ENCODE peak calls at places on chromosomes 12 and 14, in ten cellular contexts. I is cardiac muscle cell, P is foreskin fibroblast, L is mucosa of descending colon, Q is A549, R is PC-3, C is SK-N-SH, D is cardiac fibroblast, X is right atrium auricular region, G is right cardiac atrium. A is an unnamed sample.

GRCh38 chr12:116697305-116698130 is 40.4 kb downstream of the SPRING1 start:
- DNase-seq in R (peak), L (no peak), I (peak), D (peak), G (peak), P (no peak), X (no peak), C (peak), Q (peak), A (no peak)

GRCh38 chr12:58914457-58914856 is 5.8 kb downstream of the LRIG3 start:
- DNase-seq in C (no peak), G (no peak), Q (no peak), D (no peak), X (no peak), I (no peak), R (no peak), L (no peak), P (no peak), A (no peak)

GRCh38 chr12:113325938-113326337 is 9.0 kb downstream of the SLC8B1 start:
- DNase-seq in L (no peak), Q (peak), I (no peak), X (no peak), C (no peak), G (peak), D (peak), P (peak), R (no peak), A (no peak)

GRCh38 chr12:55073043-55074022 is 52.9 kb upstream of the OR9K2 start:
- DNase-seq in C (peak), D (peak), I (peak), X (no peak), P (peak), Q (peak), R (peak), L (no peak), G (peak), A (peak)

GRCh38 chr12:73421832-73422231 is 1115.8 kb upstream of the ATXN7L3B start:
- DNase-seq in L (no peak), G (no peak), P (no peak), D (peak), Q (no peak), R (peak), I (no peak), C (no peak), X (no peak), A (no peak)

GRCh38 chr12:107485731-107486130 is 199.9 kb upstream of the PWP1 start:
- DNase-seq in G (no peak), D (no peak), I (no peak), Q (peak), C (no peak), P (no peak), X (no peak), R (no peak), L (no peak), A (no peak)

GRCh38 chr12:53205747-53206146 is 1.3 kb downstream of the ITGB7 start:
- DNase-seq in I (no peak), G (no peak), C (no peak), L (peak), P (peak), R (peak), Q (no peak), D (peak), X (no peak), A (peak)

GRCh38 chr12:47270782-47271664 is 191.3 kb upstream of the AMIGO2 start:
- DNase-seq in D (peak), X (no peak), L (no peak), G (no peak), I (no peak), C (no peak), Q (peak), P (peak), R (peak), A (peak)

GRCh38 chr12:6452245-6452731 is 446 bp downstream of the TAPBPL start:
- DNase-seq in D (no peak), G (no peak), P (no peak), X (no peak), Q (no peak), L (no peak), R (no peak), C (peak), I (peak), A (no peak)

GRCh38 chr14:104600141-104600643 is 4.4 kb downstream of the TMEM179 start:
- DNase-seq in D (no peak), I (no peak), P (no peak), G (peak), Q (peak), X (no peak), C (peak), L (no peak), R (no peak), A (no peak)

GRCh38 chr14:71050227-71050823 is 143.1 kb downstream of the PCNX1 start:
- DNase-seq in X (no peak), Q (peak), C (peak), G (no peak), D (peak), I (no peak), L (no peak), R (peak), P (no peak), A (no peak)

GRCh38 chr12:89307665-89308253 is 44.5 kb downstream of the DUSP6 start:
- DNase-seq in Q (no peak), L (no peak), D (no peak), X (no peak), P (no peak), C (no peak), G (no peak), I (no peak), R (no peak), A (no peak)

GRCh38 chr14:58899317-58899713 is 261.6 kb downstream of the DACT1 start:
- DNase-seq in D (peak), R (peak), C (no peak), X (no peak), G (no peak), Q (peak), I (no peak), P (peak), L (no peak), A (no peak)

GRCh38 chr12:12840500-12840899 is 27.4 kb downstream of the DDX47 start:
- DNase-seq in L (no peak), I (no peak), Q (no peak), D (no peak), G (no peak), P (no peak), X (no peak), R (no peak), C (no peak), A (no peak)

GRCh38 chr12:83317641-83318040 is 630.9 kb downstream of the TMTC2 start:
- DNase-seq in I (no peak), P (no peak), X (no peak), G (no peak), R (no peak), D (no peak), Q (no peak), L (no peak), C (no peak), A (no peak)

GRCh38 chr12:32585680-32586079 is 93.4 kb upstream of the DNM1L start:
- DNase-seq in P (no peak), R (no peak), L (no peak), Q (no peak), G (no peak), I (no peak), X (no peak), D (no peak), C (no peak), A (no peak)

GRCh38 chr14:53900499-53900898 is 56.1 kb downstream of the BMP4 start:
- DNase-seq in D (no peak), P (peak), L (no peak), C (no peak), Q (no peak), I (no peak), G (peak), X (peak), R (no peak), A (no peak)

GRCh38 chr14:100604709-100605108 is 17.5 kb upstream of the BEGAIN start:
- DNase-seq in Q (no peak), R (no peak), P (no peak), C (no peak), I (no peak), L (no peak), G (no peak), X (no peak), D (no peak), A (no peak)

GRCh38 chr12:50862316-50862715 is 19.6 kb downstream of the TMPRSS12 start:
- DNase-seq in Q (peak), X (no peak), L (no peak), D (peak), R (peak), C (no peak), P (peak), G (no peak), I (no peak), A (no peak)

GRCh38 chr14:35347323-35348043 is 55.3 kb downstream of the PSMA6 start:
- DNase-seq in P (no peak), X (no peak), C (peak), L (no peak), Q (no peak), D (no peak), I (no peak), G (no peak), R (no peak), A (no peak)

GRCh38 chr12:116736962-116737773 is 701 bp downstream of the SPRING1 start:
- DNase-seq in I (peak), Q (no peak), L (peak), R (no peak), C (peak), X (no peak), D (no peak), P (no peak), G (peak), A (no peak)

GRCh38 chr14:52304248-52304904 is 9.7 kb upstream of the PTGER2 start:
- DNase-seq in D (no peak), R (no peak), X (no peak), I (no peak), G (no peak), P (no peak), Q (no peak), L (no peak), C (no peak), A (no peak)

GRCh38 chr12:113932411-113933196 is 33.5 kb downstream of the RBM19 start:
- DNase-seq in P (peak), I (peak), D (peak), Q (no peak), C (no peak), G (peak), R (no peak), X (no peak), L (no peak), A (no peak)

GRCh38 chr12:120678572-120678971 is 8.4 kb upstream of the MLEC start:
- DNase-seq in I (no peak), D (no peak), X (no peak), Q (no peak), P (no peak), L (no peak), C (no peak), R (no peak), G (no peak), A (peak)

GRCh38 chr14:47626151-47627035 is 49.0 kb downstream of the MDGA2 start:
- DNase-seq in C (no peak), L (no peak), G (peak), P (no peak), R (no peak), Q (no peak), D (no peak), X (no peak), I (no peak), A (no peak)

GRCh38 chr14:75648066-75648838 is 12.4 kb downstream of the ERG28 start:
- DNase-seq in D (peak), P (peak), Q (peak), C (no peak), R (peak), X (peak), G (peak), I (peak), L (no peak), A (peak)
- H3K4me3 ChIP-seq in D (no peak), P (no peak), Q (no peak), C (no peak), R (no peak), X (no peak), G (no peak), I (no peak), L (no peak), A (no peak)

GRCh38 chr12:115451785-115452736 is 768.1 kb upstream of the TBX3 start:
- DNase-seq in Q (no peak), I (peak), P (no peak), G (peak), C (peak), X (no peak), D (no peak), L (no peak), R (peak), A (no peak)
- H3K4me3 ChIP-seq in Q (peak), I (peak), P (peak), G (peak), C (peak), X (peak), D (peak), L (no peak), R (peak), A (peak)

GRCh38 chr12:119666226-119666808 is 1.6 kb upstream of the PRKAB1 start:
- DNase-seq in X (no peak), D (no peak), C (no peak), P (no peak), I (no peak), R (no peak), G (no peak), L (no peak), Q (no peak), A (no peak)
- H3K4me3 ChIP-seq in X (no peak), D (no peak), C (no peak), P (no peak), I (no peak), R (no peak), G (no peak), L (no peak), Q (no peak), A (no peak)

DNA sequence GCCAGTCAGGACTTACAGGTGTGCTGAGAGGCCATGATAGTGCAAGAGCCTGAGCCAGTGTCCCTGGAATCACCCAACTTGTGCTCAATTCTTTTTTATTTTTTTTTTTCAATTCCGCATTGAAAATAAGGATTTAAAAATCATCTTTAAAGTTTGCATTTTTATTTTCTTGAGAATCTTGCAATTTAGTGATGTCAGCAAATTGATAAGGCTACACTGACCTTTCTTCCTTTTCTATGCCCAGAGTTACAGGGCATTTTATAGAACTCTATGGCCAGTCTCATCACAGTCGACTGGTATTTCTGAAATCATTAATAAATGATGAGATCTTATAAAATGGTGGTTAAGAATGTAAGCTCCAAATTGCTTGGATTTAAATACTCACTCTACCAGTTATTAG is 63.3 kb upstream of the PRKD1 start:
- DNase-seq in G (no peak), D (no peak), L (no peak), R (no peak), P (no peak), Q (no peak), C (no peak), I (no peak), X (no peak), A (no peak)
- H3K4me3 ChIP-seq in G (no peak), D (no peak), L (no peak), R (no peak), P (no peak), Q (no peak), C (no peak), I (no peak), X (no peak), A (no peak)

GRCh38 chr14:91862417-91862816 is 4.9 kb downstream of the TC2N start:
- DNase-seq in C (no peak), G (no peak), Q (no peak), L (no peak), P (no peak), X (no peak), I (no peak), D (no peak), R (no peak), A (no peak)

GRCh38 chr14:91867316-91867988 is at the start of gene TC2N:
- DNase-seq in G (no peak), I (no peak), Q (no peak), C (no peak), P (no peak), L (no peak), D (no peak), X (no peak), R (no peak), A (no peak)

GRCh38 chr14:91866511-91867295 is 633 bp downstream of the TC2N start:
- DNase-seq in C (no peak), G (no peak), I (no peak), D (no peak), R (no peak), X (no peak), L (no peak), Q (no peak), P (no peak), A (no peak)

GRCh38 chr14:91869556-91869955 is 2.2 kb upstream of the TC2N start:
- DNase-seq in P (no peak), I (no peak), X (no peak), G (no peak), L (no peak), C (no peak), D (no peak), R (no peak), Q (no peak), A (no peak)

GRCh38 chr14:91866061-91866460 is 1.3 kb downstream of the TC2N start:
- DNase-seq in D (peak), I (no peak), Q (no peak), L (no peak), R (peak), P (no peak), X (no peak), C (no peak), G (no peak), A (no peak)
- H3K4me3 ChIP-seq in D (no peak), I (no peak), Q (no peak), L (no peak), R (no peak), P (no peak), X (no peak), C (no peak), G (no peak), A (no peak)

GRCh38 chr14:93969082-93969828 is 7.1 kb downstream of the ASB2 start:
- DNase-seq in I (no peak), C (no peak), G (no peak), R (no peak), Q (no peak), L (no peak), X (no peak), D (no peak), P (no peak), A (no peak)

GRCh38 chr14:93972618-93973205 is 3.7 kb downstream of the ASB2 start:
- DNase-seq in I (no peak), D (no peak), L (no peak), R (no peak), P (no peak), C (no peak), Q (no peak), X (no peak), G (no peak), A (no peak)

GRCh38 chr14:93970589-93970966 is 5.8 kb downstream of the ASB2 start:
- DNase-seq in P (no peak), R (peak), C (peak), L (peak), I (no peak), Q (peak), X (no peak), G (peak), D (peak), A (no peak)

GRCh38 chr14:93971635-93972027 is 4.7 kb downstream of the ASB2 start:
- DNase-seq in P (no peak), G (no peak), L (no peak), Q (no peak), C (no peak), I (no peak), R (no peak), D (no peak), X (no peak), A (no peak)

GRCh38 chr14:93970967-93971634 is 5.3 kb downstream of the ASB2 start:
- DNase-seq in I (no peak), L (peak), X (no peak), Q (no peak), R (no peak), C (no peak), P (no peak), D (no peak), G (no peak), A (peak)
- H3K4me3 ChIP-seq in I (no peak), L (no peak), X (peak), Q (no peak), R (peak), C (no peak), P (peak), D (no peak), G (peak), A (peak)

A was measured in SJSA1.